ENCODE peak calls at places on chromosomes 12 and 14, in nine cellular contexts. One of them, this sample, is unnamed.

GRCh38 chr12:66896797-66897196 is 217.9 kb upstream of the GRIP1 start:
- DNase-seq in pulmonary artery endothelial cell: no peak
- DNase-seq in smooth muscle cell of the brain vasculature: no peak
- DNase-seq in fibroblast of villous mesenchyme: no peak
- DNase-seq in epithelial cell of esophagus: no peak
- DNase-seq in lung: no peak
- DNase-seq in H7: no peak
- DNase-seq in activated T-cell treated with anti-CD3 and anti-CD28 coated beads for 24 hours: no peak
- DNase-seq in left cardiac atrium: no peak
- DNase-seq in this sample: no peak

GRCh38 chr14:21863289-21863688 is 189.7 kb upstream of the OR4E1 start:
- DNase-seq in pulmonary artery endothelial cell: no peak
- DNase-seq in left cardiac atrium: no peak
- DNase-seq in lung: no peak
- DNase-seq in smooth muscle cell of the brain vasculature: no peak
- DNase-seq in activated T-cell treated with anti-CD3 and anti-CD28 coated beads for 24 hours: no peak
- DNase-seq in H7: no peak
- DNase-seq in epithelial cell of esophagus: no peak
- DNase-seq in fibroblast of villous mesenchyme: no peak
- DNase-seq in this sample: no peak

GRCh38 chr14:34935552-34935951 is 47.2 kb upstream of the SRP54 start:
- DNase-seq in fibroblast of villous mesenchyme: no peak
- DNase-seq in activated T-cell treated with anti-CD3 and anti-CD28 coated beads for 24 hours: no peak
- DNase-seq in epithelial cell of esophagus: no peak
- DNase-seq in smooth muscle cell of the brain vasculature: no peak
- DNase-seq in lung: no peak
- DNase-seq in H7: no peak
- DNase-seq in left cardiac atrium: no peak
- DNase-seq in pulmonary artery endothelial cell: no peak
- DNase-seq in this sample: no peak

GRCh38 chr12:5567021-5567744 is 135.3 kb downstream of the NTF3 start:
- DNase-seq in pulmonary artery endothelial cell: no peak
- DNase-seq in smooth muscle cell of the brain vasculature: no peak
- DNase-seq in activated T-cell treated with anti-CD3 and anti-CD28 coated beads for 24 hours: no peak
- DNase-seq in left cardiac atrium: peak; percentile 50
- DNase-seq in epithelial cell of esophagus: no peak
- DNase-seq in fibroblast of villous mesenchyme: no peak
- DNase-seq in lung: no peak
- DNase-seq in H7: no peak
- DNase-seq in this sample: no peak

GRCh38 chr12:98856897-98857540 is 211.9 kb downstream of the APAF1 start:
- DNase-seq in fibroblast of villous mesenchyme: no peak
- DNase-seq in pulmonary artery endothelial cell: no peak
- DNase-seq in activated T-cell treated with anti-CD3 and anti-CD28 coated beads for 24 hours: no peak
- DNase-seq in smooth muscle cell of the brain vasculature: no peak
- DNase-seq in lung: no peak
- DNase-seq in epithelial cell of esophagus: no peak
- DNase-seq in H7: peak; percentile 62
- DNase-seq in left cardiac atrium: no peak
- DNase-seq in this sample: no peak

GRCh38 chr12:109517619-109518018 is 40.2 kb downstream of the UBE3B start:
- DNase-seq in pulmonary artery endothelial cell: no peak
- DNase-seq in H7: no peak
- DNase-seq in lung: no peak
- DNase-seq in fibroblast of villous mesenchyme: no peak
- DNase-seq in activated T-cell treated with anti-CD3 and anti-CD28 coated beads for 24 hours: no peak
- DNase-seq in epithelial cell of esophagus: no peak
- DNase-seq in left cardiac atrium: no peak
- DNase-seq in smooth muscle cell of the brain vasculature: no peak
- DNase-seq in this sample: no peak

GRCh38 chr14:60061371-60061770 is 30.4 kb upstream of the PCNX4 start:
- DNase-seq in lung: no peak
- DNase-seq in pulmonary artery endothelial cell: no peak
- DNase-seq in fibroblast of villous mesenchyme: peak; percentile 14
- DNase-seq in smooth muscle cell of the brain vasculature: no peak
- DNase-seq in activated T-cell treated with anti-CD3 and anti-CD28 coated beads for 24 hours: no peak
- DNase-seq in H7: no peak
- DNase-seq in left cardiac atrium: no peak
- DNase-seq in epithelial cell of esophagus: peak; percentile 44
- DNase-seq in this sample: no peak

GRCh38 chr12:121803861-121804416 is at the start of gene SETD1B:
- DNase-seq in smooth muscle cell of the brain vasculature: no peak
- DNase-seq in left cardiac atrium: peak; percentile 74
- DNase-seq in epithelial cell of esophagus: peak; percentile 54
- DNase-seq in pulmonary artery endothelial cell: no peak
- DNase-seq in H7: peak; percentile 86
- DNase-seq in fibroblast of villous mesenchyme: peak; percentile 43
- DNase-seq in lung: peak; percentile 71
- DNase-seq in activated T-cell treated with anti-CD3 and anti-CD28 coated beads for 24 hours: no peak
- DNase-seq in this sample: no peak

GRCh38 chr14:36973806-36974442 is 198.5 kb downstream of the SLC25A21 start:
- DNase-seq in activated T-cell treated with anti-CD3 and anti-CD28 coated beads for 24 hours: no peak
- DNase-seq in fibroblast of villous mesenchyme: peak; percentile 47
- DNase-seq in epithelial cell of esophagus: peak; percentile 92
- DNase-seq in smooth muscle cell of the brain vasculature: no peak
- DNase-seq in H7: no peak
- DNase-seq in lung: no peak
- DNase-seq in left cardiac atrium: no peak
- DNase-seq in pulmonary artery endothelial cell: no peak
- DNase-seq in this sample: no peak

GRCh38 chr12:124848621-124849380 is 14.9 kb downstream of the SCARB1 start:
- DNase-seq in epithelial cell of esophagus: no peak
- DNase-seq in smooth muscle cell of the brain vasculature: no peak
- DNase-seq in fibroblast of villous mesenchyme: no peak
- DNase-seq in pulmonary artery endothelial cell: no peak
- DNase-seq in activated T-cell treated with anti-CD3 and anti-CD28 coated beads for 24 hours: no peak
- DNase-seq in H7: no peak
- DNase-seq in lung: no peak
- DNase-seq in left cardiac atrium: no peak
- DNase-seq in this sample: no peak

GRCh38 chr12:53453953-53454640 is 2.2 kb downstream of the PCBP2 start:
- DNase-seq in pulmonary artery endothelial cell: no peak
- DNase-seq in epithelial cell of esophagus: no peak
- DNase-seq in activated T-cell treated with anti-CD3 and anti-CD28 coated beads for 24 hours: no peak
- DNase-seq in H7: no peak
- DNase-seq in lung: no peak
- DNase-seq in fibroblast of villous mesenchyme: no peak
- DNase-seq in smooth muscle cell of the brain vasculature: no peak
- DNase-seq in left cardiac atrium: no peak
- DNase-seq in this sample: no peak

GRCh38 chr12:54030442-54030801 is 2.2 kb downstream of the HOXC6 start:
- DNase-seq in H7: no peak
- DNase-seq in pulmonary artery endothelial cell: no peak
- DNase-seq in fibroblast of villous mesenchyme: no peak
- DNase-seq in lung: no peak
- DNase-seq in smooth muscle cell of the brain vasculature: no peak
- DNase-seq in epithelial cell of esophagus: no peak
- DNase-seq in activated T-cell treated with anti-CD3 and anti-CD28 coated beads for 24 hours: no peak
- DNase-seq in left cardiac atrium: no peak
- DNase-seq in this sample: no peak

GRCh38 chr12:1398673-1399072 is 195.7 kb downstream of the FBXL14 start:
- DNase-seq in H7: no peak
- DNase-seq in fibroblast of villous mesenchyme: peak; percentile 65
- DNase-seq in lung: no peak
- DNase-seq in epithelial cell of esophagus: peak; percentile 8
- DNase-seq in pulmonary artery endothelial cell: no peak
- DNase-seq in smooth muscle cell of the brain vasculature: no peak
- DNase-seq in left cardiac atrium: no peak
- DNase-seq in activated T-cell treated with anti-CD3 and anti-CD28 coated beads for 24 hours: no peak
- DNase-seq in this sample: no peak

GRCh38 chr12:120468846-120469449 is 600 bp downstream of the SRSF9 start:
- DNase-seq in activated T-cell treated with anti-CD3 and anti-CD28 coated beads for 24 hours: no peak
- DNase-seq in epithelial cell of esophagus: no peak
- DNase-seq in left cardiac atrium: peak; percentile 41
- DNase-seq in fibroblast of villous mesenchyme: peak; percentile 33
- DNase-seq in H7: peak; percentile 93
- DNase-seq in pulmonary artery endothelial cell: no peak
- DNase-seq in lung: peak; percentile 38
- DNase-seq in smooth muscle cell of the brain vasculature: no peak
- DNase-seq in this sample: no peak

GRCh38 chr14:59190372-59190771 is 1.9 kb downstream of the DAAM1 start:
- DNase-seq in pulmonary artery endothelial cell: no peak
- DNase-seq in smooth muscle cell of the brain vasculature: no peak
- DNase-seq in fibroblast of villous mesenchyme: no peak
- DNase-seq in H7: peak; percentile 64
- DNase-seq in lung: no peak
- DNase-seq in left cardiac atrium: no peak
- DNase-seq in epithelial cell of esophagus: peak; percentile 5
- DNase-seq in activated T-cell treated with anti-CD3 and anti-CD28 coated beads for 24 hours: no peak
- DNase-seq in this sample: no peak

GRCh38 chr12:94421868-94422740 is 37.6 kb downstream of the CEP83 start:
- DNase-seq in left cardiac atrium: no peak
- DNase-seq in H7: no peak
- DNase-seq in fibroblast of villous mesenchyme: no peak
- DNase-seq in lung: no peak
- DNase-seq in pulmonary artery endothelial cell: no peak
- DNase-seq in smooth muscle cell of the brain vasculature: no peak
- DNase-seq in activated T-cell treated with anti-CD3 and anti-CD28 coated beads for 24 hours: no peak
- DNase-seq in epithelial cell of esophagus: no peak
- DNase-seq in this sample: no peak

GRCh38 chr12:54364413-54364812 is at the start of gene GPR84:
- DNase-seq in epithelial cell of esophagus: no peak
- DNase-seq in lung: no peak
- DNase-seq in pulmonary artery endothelial cell: no peak
- DNase-seq in smooth muscle cell of the brain vasculature: no peak
- DNase-seq in fibroblast of villous mesenchyme: no peak
- DNase-seq in activated T-cell treated with anti-CD3 and anti-CD28 coated beads for 24 hours: no peak
- DNase-seq in left cardiac atrium: no peak
- DNase-seq in H7: no peak
- DNase-seq in this sample: no peak

GRCh38 chr14:45526715-45527549 is 273.9 kb upstream of the MIS18BP1 start:
- DNase-seq in lung: no peak
- DNase-seq in H7: peak; percentile 66
- DNase-seq in epithelial cell of esophagus: peak; percentile 64
- DNase-seq in left cardiac atrium: no peak
- DNase-seq in smooth muscle cell of the brain vasculature: no peak
- DNase-seq in activated T-cell treated with anti-CD3 and anti-CD28 coated beads for 24 hours: no peak
- DNase-seq in fibroblast of villous mesenchyme: no peak
- DNase-seq in pulmonary artery endothelial cell: no peak
- DNase-seq in this sample: no peak

GRCh38 chr12:52082026-52082667 is 2.6 kb downstream of the SMIM41 start:
- DNase-seq in lung: peak; percentile 46
- DNase-seq in epithelial cell of esophagus: no peak
- DNase-seq in smooth muscle cell of the brain vasculature: no peak
- DNase-seq in H7: peak; percentile 72
- DNase-seq in fibroblast of villous mesenchyme: peak; percentile 87
- DNase-seq in left cardiac atrium: peak; percentile 69
- DNase-seq in pulmonary artery endothelial cell: no peak
- DNase-seq in activated T-cell treated with anti-CD3 and anti-CD28 coated beads for 24 hours: no peak
- DNase-seq in this sample: no peak

GRCh38 chr12:25332143-25332542 is 81.4 kb upstream of the KRAS start:
- DNase-seq in lung: no peak
- DNase-seq in H7: no peak
- DNase-seq in fibroblast of villous mesenchyme: no peak
- DNase-seq in activated T-cell treated with anti-CD3 and anti-CD28 coated beads for 24 hours: no peak
- DNase-seq in epithelial cell of esophagus: no peak
- DNase-seq in smooth muscle cell of the brain vasculature: no peak
- DNase-seq in left cardiac atrium: no peak
- DNase-seq in pulmonary artery endothelial cell: no peak
- DNase-seq in this sample: no peak

GRCh38 chr12:76586764-76587395 is 27.3 kb upstream of the OSBPL8 start:
- DNase-seq in fibroblast of villous mesenchyme: peak; percentile 75
- DNase-seq in smooth muscle cell of the brain vasculature: no peak
- DNase-seq in activated T-cell treated with anti-CD3 and anti-CD28 coated beads for 24 hours: peak; percentile 29
- DNase-seq in pulmonary artery endothelial cell: no peak
- DNase-seq in H7: no peak
- DNase-seq in epithelial cell of esophagus: peak; percentile 67
- DNase-seq in lung: no peak
- DNase-seq in left cardiac atrium: no peak
- DNase-seq in this sample: no peak

GRCh38 chr12:115199831-115200230 is 515.9 kb upstream of the TBX3 start:
- DNase-seq in activated T-cell treated with anti-CD3 and anti-CD28 coated beads for 24 hours: no peak
- DNase-seq in pulmonary artery endothelial cell: no peak
- DNase-seq in H7: no peak
- DNase-seq in smooth muscle cell of the brain vasculature: no peak
- DNase-seq in lung: no peak
- DNase-seq in fibroblast of villous mesenchyme: peak; percentile 48
- DNase-seq in epithelial cell of esophagus: peak; percentile 11
- DNase-seq in left cardiac atrium: no peak
- DNase-seq in this sample: no peak

GRCh38 chr14:37977481-37977880 is 230.2 kb upstream of the SSTR1 start:
- DNase-seq in epithelial cell of esophagus: no peak
- DNase-seq in pulmonary artery endothelial cell: no peak
- DNase-seq in left cardiac atrium: no peak
- DNase-seq in smooth muscle cell of the brain vasculature: no peak
- DNase-seq in activated T-cell treated with anti-CD3 and anti-CD28 coated beads for 24 hours: no peak
- DNase-seq in lung: no peak
- DNase-seq in H7: no peak
- DNase-seq in fibroblast of villous mesenchyme: no peak
- DNase-seq in this sample: no peak

GRCh38 chr12:116346751-116347150 is 69.3 kb upstream of the MED13L start:
- DNase-seq in smooth muscle cell of the brain vasculature: peak; percentile 54
- DNase-seq in pulmonary artery endothelial cell: peak; percentile 67
- DNase-seq in lung: no peak
- DNase-seq in fibroblast of villous mesenchyme: peak; percentile 80
- DNase-seq in epithelial cell of esophagus: peak; percentile 72
- DNase-seq in H7: no peak
- DNase-seq in left cardiac atrium: peak; percentile 48
- DNase-seq in activated T-cell treated with anti-CD3 and anti-CD28 coated beads for 24 hours: no peak
- DNase-seq in this sample: no peak

GRCh38 chr12:27316947-27317346 is 15.7 kb upstream of the BMAL2 start:
- DNase-seq in smooth muscle cell of the brain vasculature: no peak
- DNase-seq in fibroblast of villous mesenchyme: no peak
- DNase-seq in H7: no peak
- DNase-seq in left cardiac atrium: no peak
- DNase-seq in pulmonary artery endothelial cell: no peak
- DNase-seq in epithelial cell of esophagus: no peak
- DNase-seq in activated T-cell treated with anti-CD3 and anti-CD28 coated beads for 24 hours: no peak
- DNase-seq in lung: no peak
- DNase-seq in this sample: no peak

GRCh38 chr12:10957741-10958140 is 18.7 kb upstream of the TAS2R14 start:
- DNase-seq in pulmonary artery endothelial cell: no peak
- DNase-seq in left cardiac atrium: no peak
- DNase-seq in fibroblast of villous mesenchyme: no peak
- DNase-seq in epithelial cell of esophagus: no peak
- DNase-seq in lung: no peak
- DNase-seq in H7: no peak
- DNase-seq in activated T-cell treated with anti-CD3 and anti-CD28 coated beads for 24 hours: no peak
- DNase-seq in smooth muscle cell of the brain vasculature: no peak
- DNase-seq in this sample: no peak

GRCh38 chr14:104202259-104203070 is 64.1 kb downstream of the KIF26A start:
- DNase-seq in H7: no peak
- DNase-seq in fibroblast of villous mesenchyme: no peak
- DNase-seq in left cardiac atrium: peak; percentile 48
- DNase-seq in pulmonary artery endothelial cell: no peak
- DNase-seq in lung: peak; percentile 50
- DNase-seq in activated T-cell treated with anti-CD3 and anti-CD28 coated beads for 24 hours: no peak
- DNase-seq in epithelial cell of esophagus: no peak
- DNase-seq in smooth muscle cell of the brain vasculature: no peak
- DNase-seq in this sample: no peak

GRCh38 chr12:57452937-57453509 is 2.1 kb upstream of the INHBE start:
- DNase-seq in smooth muscle cell of the brain vasculature: no peak
- DNase-seq in left cardiac atrium: peak; percentile 86
- DNase-seq in epithelial cell of esophagus: peak; percentile 74
- DNase-seq in lung: peak; percentile 77
- DNase-seq in fibroblast of villous mesenchyme: peak; percentile 84
- DNase-seq in activated T-cell treated with anti-CD3 and anti-CD28 coated beads for 24 hours: no peak
- DNase-seq in pulmonary artery endothelial cell: no peak
- DNase-seq in H7: peak; percentile 76
- DNase-seq in this sample: peak; percentile 29

GRCh38 chr12:51460519-51460918 is 35.9 kb downstream of the SLC4A8 start:
- DNase-seq in H7: no peak
- DNase-seq in smooth muscle cell of the brain vasculature: no peak
- DNase-seq in epithelial cell of esophagus: no peak
- DNase-seq in lung: no peak
- DNase-seq in pulmonary artery endothelial cell: no peak
- DNase-seq in activated T-cell treated with anti-CD3 and anti-CD28 coated beads for 24 hours: no peak
- DNase-seq in fibroblast of villous mesenchyme: no peak
- DNase-seq in left cardiac atrium: no peak
- DNase-seq in this sample: no peak

GRCh38 chr12:110079477-110080400 is 31.4 kb upstream of the C12orf76 start:
- DNase-seq in epithelial cell of esophagus: no peak
- DNase-seq in fibroblast of villous mesenchyme: peak; percentile 56
- DNase-seq in H7: no peak
- DNase-seq in left cardiac atrium: peak; percentile 63
- DNase-seq in activated T-cell treated with anti-CD3 and anti-CD28 coated beads for 24 hours: peak; percentile 57
- DNase-seq in smooth muscle cell of the brain vasculature: no peak
- DNase-seq in pulmonary artery endothelial cell: peak; percentile 19
- DNase-seq in lung: peak; percentile 64
- DNase-seq in this sample: no peak

GRCh38 chr12:25187781-25188180 is 7.2 kb downstream of the DNAI7 start:
- DNase-seq in H7: no peak
- DNase-seq in pulmonary artery endothelial cell: no peak
- DNase-seq in epithelial cell of esophagus: peak; percentile 80
- DNase-seq in lung: no peak
- DNase-seq in activated T-cell treated with anti-CD3 and anti-CD28 coated beads for 24 hours: no peak
- DNase-seq in left cardiac atrium: no peak
- DNase-seq in fibroblast of villous mesenchyme: peak; percentile 75
- DNase-seq in smooth muscle cell of the brain vasculature: peak; percentile 70
- DNase-seq in this sample: no peak